ENCODE peak calls at places on chromosome 6, in eight cellular contexts. I, K, Y, O, U, X, T and W are unnamed samples.

GRCh38 chr6:53624491-53624890 is 41.1 kb downstream of the KLHL31 start:
- DNase-seq in I (no peak), K (no peak), Y (no peak), O (no peak), U (no peak), X (no peak), T (no peak), W (no peak)

GRCh38 chr6:6284231-6284966 is 36.1 kb downstream of the F13A1 start:
- DNase-seq in I (no peak), K (no peak), Y (no peak), O (no peak), U (no peak), X (no peak), T (no peak), W (no peak)

GRCh38 chr6:111533087-111533784 is 50.2 kb upstream of the REV3L start:
- DNase-seq in I (peak; percentile 68), K (no peak), Y (no peak), O (no peak), U (no peak), X (no peak), T (no peak), W (no peak)

GRCh38 chr6:100283288-100283687 is 181.4 kb downstream of the SIM1 start:
- DNase-seq in I (no peak), K (no peak), Y (no peak), O (peak; percentile 38), U (no peak), X (peak; percentile 53), T (no peak), W (no peak)

GRCh38 chr6:20205722-20206154 is 6.5 kb downstream of the MBOAT1 start:
- DNase-seq in I (no peak), K (no peak), Y (peak; percentile 42), O (no peak), U (peak; percentile 29), X (no peak), T (no peak), W (no peak)

GRCh38 chr6:37539706-37540352 is 40.1 kb upstream of the CCDC167 start:
- DNase-seq in I (no peak), K (no peak), Y (no peak), O (no peak), U (no peak), X (no peak), T (no peak), W (no peak)

GRCh38 chr6:66556936-66557335 is 849.9 kb upstream of the EYS start:
- DNase-seq in I (no peak), K (no peak), Y (no peak), O (no peak), U (no peak), X (no peak), T (no peak), W (no peak)

GRCh38 chr6:79544299-79544927 is 7.2 kb upstream of the LCA5 start:
- DNase-seq in I (no peak), K (no peak), Y (no peak), O (no peak), U (no peak), X (no peak), T (no peak), W (no peak)

GRCh38 chr6:163392533-163392932 is 22.0 kb upstream of the QKI start:
- DNase-seq in I (no peak), K (no peak), Y (no peak), O (peak; percentile 56), U (no peak), X (no peak), T (no peak), W (no peak)

GRCh38 chr6:36075656-36076055 is 48.0 kb downstream of the MAPK14 start:
- DNase-seq in I (no peak), K (no peak), Y (no peak), O (peak; percentile 53), U (no peak), X (peak; percentile 13), T (no peak), W (no peak)

GRCh38 chr6:13406051-13406477 is 77.7 kb upstream of the TBC1D7 start:
- DNase-seq in I (no peak), K (no peak), Y (no peak), O (no peak), U (no peak), X (no peak), T (no peak), W (no peak)

GRCh38 chr6:36130672-36131516 is 581 bp downstream of the MAPK13 start:
- DNase-seq in I (peak; percentile 18), K (peak; percentile 76), Y (no peak), O (peak; percentile 44), U (no peak), X (no peak), T (peak; percentile 71), W (peak; percentile 74)

GRCh38 chr6:89667872-89668556 is 29.5 kb upstream of the LYRM2 start:
- DNase-seq in I (no peak), K (no peak), Y (no peak), O (no peak), U (no peak), X (no peak), T (no peak), W (no peak)

GRCh38 chr6:38218235-38218634 is 398.7 kb downstream of the ZFAND3 start:
- DNase-seq in I (no peak), K (no peak), Y (no peak), O (no peak), U (no peak), X (no peak), T (no peak), W (no peak)

GRCh38 chr6:134593442-134593841 is 275.5 kb upstream of the SGK1 start:
- DNase-seq in I (no peak), K (no peak), Y (no peak), O (no peak), U (no peak), X (no peak), T (no peak), W (no peak)

GRCh38 chr6:37099442-37099841 is 70.5 kb upstream of the PIM1 start:
- DNase-seq in I (peak; percentile 72), K (no peak), Y (no peak), O (no peak), U (no peak), X (peak; percentile 66), T (no peak), W (no peak)

GRCh38 chr6:30334077-30334476 is 7.3 kb downstream of the TRIM39 start:
- DNase-seq in I (no peak), K (no peak), Y (no peak), O (no peak), U (no peak), X (no peak), T (no peak), W (no peak)

GRCh38 chr6:80520195-80520594 is 413.7 kb downstream of the BCKDHB start:
- DNase-seq in I (no peak), K (no peak), Y (no peak), O (no peak), U (no peak), X (no peak), T (no peak), W (no peak)

GRCh38 chr6:155832596-155832995 is 377.0 kb upstream of the NOX3 start:
- DNase-seq in I (no peak), K (no peak), Y (no peak), O (no peak), U (no peak), X (peak; percentile 31), T (no peak), W (no peak)

DNA sequence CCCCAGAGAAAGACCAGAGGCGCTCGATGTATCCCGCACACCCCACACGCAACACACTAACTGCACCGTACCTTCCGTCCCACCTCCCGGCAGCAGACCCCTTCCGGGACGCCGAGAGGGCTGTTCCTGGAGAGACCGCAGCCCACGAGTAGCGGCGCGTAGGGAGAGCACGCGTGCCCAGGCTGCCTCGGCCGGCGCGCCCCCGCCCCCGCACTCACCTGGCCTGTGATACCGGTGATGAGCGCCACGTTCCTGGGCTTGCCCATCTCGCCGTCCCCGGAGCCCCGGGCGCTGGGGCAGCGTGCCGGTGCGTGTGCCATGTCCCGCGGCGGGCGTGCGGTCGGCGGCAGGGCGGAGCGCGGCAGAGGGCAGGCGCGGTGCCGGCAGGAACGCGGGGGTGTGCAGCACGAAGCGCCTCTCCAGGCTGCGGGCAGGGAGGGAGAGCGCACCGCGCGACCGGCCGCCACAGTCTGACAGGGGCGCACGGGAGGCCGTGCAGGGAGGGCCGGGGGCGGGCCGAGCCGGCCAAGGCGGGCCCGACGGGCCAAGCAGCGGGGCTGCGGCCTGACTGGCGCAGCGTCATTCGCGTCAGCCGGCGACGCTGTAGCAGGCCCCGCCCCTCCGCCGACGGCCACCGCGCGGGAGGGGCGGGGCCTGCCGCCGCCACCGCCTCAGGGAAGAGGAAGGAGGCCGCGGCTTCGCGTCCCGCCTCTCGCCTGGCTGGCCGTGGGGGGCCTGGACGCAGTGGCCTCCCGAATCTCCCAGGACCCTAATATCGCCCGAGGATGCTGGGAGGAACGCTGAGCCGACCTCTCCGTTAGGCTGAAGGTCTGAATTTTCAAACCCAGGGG is at the start of gene GMDS:
- DNase-seq in I (peak; percentile 78), K (peak; percentile 94), Y (peak; percentile 80), O (peak; percentile 98), U (peak; percentile 88), X (peak; percentile 79), T (peak; percentile 76), W (peak; percentile 93)
- TF ChIP-seq CTCF in I (no peak), K (no peak), Y (peak; percentile 22), O (peak; percentile 1), U (no peak), X (no peak), T (no peak), W (no peak)

GRCh38 chr6:148700047-148700712 is 46.6 kb upstream of the UST start:
- DNase-seq in I (no peak), K (no peak), Y (no peak), O (no peak), U (no peak), X (no peak), T (no peak), W (no peak)
- H3K4me3 ChIP-seq in I (peak overlapping the region; percentile 38), K (peak overlapping the region; percentile 27), Y (peak overlapping the region; percentile 34), O (no peak overlapping the region), U (no peak overlapping the region), X (peak overlapping the region; percentile 30), T (peak overlapping the region; percentile 34), W (no peak overlapping the region)

GRCh38 chr6:508614-509013 is 117.1 kb downstream of the IRF4 start:
- DNase-seq in I (no peak), K (no peak), Y (no peak), O (no peak), U (no peak), X (no peak), T (no peak), W (no peak)

GRCh38 chr6:506508-506907 is 115.0 kb downstream of the IRF4 start:
- DNase-seq in I (no peak), K (no peak), Y (no peak), O (no peak), U (no peak), X (no peak), T (no peak), W (no peak)

GRCh38 chr6:506920-507523 is 115.5 kb downstream of the IRF4 start:
- DNase-seq in I (no peak), K (no peak), Y (no peak), O (no peak), U (no peak), X (no peak), T (no peak), W (no peak)

GRCh38 chr6:511488-512137 is 120.1 kb downstream of the IRF4 start:
- DNase-seq in I (no peak), K (no peak), Y (no peak), O (no peak), U (no peak), X (no peak), T (no peak), W (no peak)

GRCh38 chr6:509676-510075 is 118.1 kb downstream of the IRF4 start:
- DNase-seq in I (no peak), K (no peak), Y (no peak), O (no peak), U (no peak), X (no peak), T (no peak), W (no peak)
- TF ChIP-seq POLR2A in I (no peak), K (no peak), Y (no peak), O (no peak), U (no peak), X (no peak), T (no peak), W (no peak)

GRCh38 chr6:33312361-33313104 is 1.3 kb downstream of the TAPBP start:
- DNase-seq in I (peak; percentile 73), K (no peak), Y (peak; percentile 76), O (peak; percentile 67), U (peak; percentile 68), X (peak; percentile 79), T (peak; percentile 76), W (peak; percentile 84)
- TF ChIP-seq CTCF in I (no peak), K (no peak), Y (no peak), O (peak; percentile 61), U (no peak), X (no peak), T (no peak), W (no peak)